ENCODE peak calls at places on chromosomes 16 and 17, in ten cellular contexts. M, W, E, L, O, Z, Q, D, I and B are unnamed samples.

GRCh38 chr17:30248786-30249185 is 13.3 kb upstream of the SLC6A4 start:
- DNase-seq in D (no peak), M (no peak), O (no peak), Z (no peak), L (no peak), E (no peak), W (peak; percentile 26), I (no peak), Q (no peak), B (peak; percentile 20)

GRCh38 chr16:85329059-85329812 is 217.0 kb upstream of the CIBAR2 start:
- DNase-seq in Q (no peak), M (no peak), O (no peak), I (peak; percentile 41), E (peak; percentile 68), L (peak; percentile 13), Z (no peak), W (no peak), D (peak; percentile 56), B (no peak)

GRCh38 chr16:9094008-9094846 is 2.8 kb downstream of the HAPSTR1 start:
- DNase-seq in E (no peak), D (no peak), O (no peak), Z (no peak), Q (no peak), L (no peak), I (no peak), M (no peak), W (no peak), B (no peak)

GRCh38 chr17:37182786-37183185 is 193.0 kb upstream of the C17orf78 start:
- DNase-seq in M (no peak), W (no peak), O (no peak), Q (no peak), Z (no peak), I (peak; percentile 15), E (no peak), D (no peak), L (peak; percentile 63), B (no peak)

GRCh38 chr16:24826096-24826690 is 19.6 kb upstream of the SLC5A11 start:
- DNase-seq in D (no peak), E (no peak), L (no peak), O (no peak), M (no peak), Z (no peak), W (no peak), Q (no peak), I (no peak), B (no peak)

GRCh38 chr16:11955713-11956123 is 9.3 kb upstream of the TNFRSF17 start:
- DNase-seq in D (no peak), Q (no peak), L (no peak), I (peak; percentile 98), M (no peak), E (no peak), Z (no peak), W (no peak), O (no peak), B (no peak)

GRCh38 chr16:25925466-25925865 is 233.7 kb downstream of the HS3ST4 start:
- DNase-seq in O (no peak), Z (no peak), Q (no peak), L (no peak), W (no peak), E (no peak), I (no peak), M (no peak), D (no peak), B (no peak)

GRCh38 chr17:62206550-62206949 is 141.5 kb upstream of the MED13 start:
- DNase-seq in I (no peak), E (no peak), D (no peak), M (no peak), Q (no peak), L (peak; percentile 38), W (no peak), Z (no peak), O (peak; percentile 57), B (no peak)

GRCh38 chr17:81243333-81243664 is 4.2 kb downstream of the NDUFAF8 start:
- DNase-seq in O (no peak), Z (no peak), E (no peak), L (no peak), Q (no peak), I (no peak), M (no peak), W (no peak), D (no peak), B (no peak)

GRCh38 chr17:81242421-81243332 is 3.6 kb downstream of the NDUFAF8 start:
- DNase-seq in M (no peak), D (no peak), E (no peak), Q (no peak), I (no peak), Z (no peak), O (no peak), W (no peak), L (no peak), B (no peak)

GRCh38 chr17:81245665-81246342 is 6.7 kb downstream of the NDUFAF8 start:
- DNase-seq in Z (no peak), L (no peak), I (no peak), E (no peak), O (no peak), M (no peak), D (no peak), Q (peak; percentile 24), W (no peak), B (no peak)

GRCh38 chr17:81245024-81245664 is 6.0 kb downstream of the NDUFAF8 start:
- DNase-seq in L (no peak), E (no peak), D (no peak), Q (no peak), W (no peak), Z (no peak), O (no peak), I (peak; percentile 47), M (no peak), B (no peak)

GRCh38 chr17:81244358-81245023 is 5.4 kb downstream of the NDUFAF8 start:
- DNase-seq in I (no peak), W (no peak), E (no peak), O (no peak), D (no peak), Q (peak; percentile 19), L (no peak), Z (no peak), M (no peak), B (no peak)
- TF ChIP-seq POLR2A in I (no peak), W (no peak), E (no peak), O (no peak), D (no peak), Q (no peak), L (peak; percentile 40), Z (peak; percentile 66), M (no peak), B (no peak)

DNA sequence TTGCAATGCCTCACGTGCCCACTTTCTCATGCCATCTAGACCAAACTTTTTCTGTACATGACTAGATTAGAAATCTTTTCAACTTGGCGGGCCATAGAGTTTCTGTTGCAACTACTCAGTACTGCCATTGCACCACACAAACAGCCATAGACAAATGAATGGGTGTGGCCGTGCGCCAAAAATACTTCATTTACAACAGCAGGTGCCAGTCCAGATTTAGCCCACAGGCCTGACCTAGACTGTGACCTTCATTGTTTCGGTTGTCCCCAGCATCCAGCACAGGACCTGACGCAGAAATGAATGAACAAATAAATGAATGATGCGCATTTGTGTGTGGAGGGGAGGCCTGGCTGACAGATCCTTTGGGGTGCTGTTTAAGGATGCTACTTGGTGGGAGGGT is 14.3 kb upstream of the PDK2 start:
- DNase-seq in Z (no peak), D (peak; percentile 53), I (no peak), E (peak; percentile 67), Q (peak; percentile 86), L (no peak), M (no peak), W (no peak), O (no peak), B (peak; percentile 92)
- H3K27ac ChIP-seq in Z (no peak overlapping the region), D (no peak overlapping the region), I (no peak overlapping the region), E (no peak overlapping the region), Q (no peak overlapping the region), L (no peak overlapping the region), M (no peak overlapping the region), W (no peak overlapping the region), O (no peak overlapping the region), B (peak overlapping the region; percentile 82)

GRCh38 chr16:75114179-75114945 is 2.2 kb downstream of the LDHD start:
- DNase-seq in M (no peak), Z (no peak), E (no peak), W (no peak), O (no peak), D (no peak), Q (peak; percentile 29), I (no peak), L (no peak), B (no peak)

GRCh38 chr16:75113541-75114121 is 2.9 kb downstream of the LDHD start:
- DNase-seq in Q (no peak), O (no peak), I (no peak), D (no peak), Z (no peak), L (no peak), M (no peak), E (no peak), W (no peak), B (no peak)

GRCh38 chr16:75116911-75117245 is 298 bp upstream of the LDHD start:
- DNase-seq in Z (no peak), L (no peak), E (no peak), W (no peak), D (no peak), O (no peak), I (no peak), M (no peak), Q (no peak), B (no peak)

GRCh38 chr16:75114946-75115825 is 1.4 kb downstream of the LDHD start:
- DNase-seq in L (no peak), Z (no peak), I (no peak), O (no peak), Q (peak; percentile 28), E (no peak), M (no peak), D (no peak), W (no peak), B (no peak)

DNA sequence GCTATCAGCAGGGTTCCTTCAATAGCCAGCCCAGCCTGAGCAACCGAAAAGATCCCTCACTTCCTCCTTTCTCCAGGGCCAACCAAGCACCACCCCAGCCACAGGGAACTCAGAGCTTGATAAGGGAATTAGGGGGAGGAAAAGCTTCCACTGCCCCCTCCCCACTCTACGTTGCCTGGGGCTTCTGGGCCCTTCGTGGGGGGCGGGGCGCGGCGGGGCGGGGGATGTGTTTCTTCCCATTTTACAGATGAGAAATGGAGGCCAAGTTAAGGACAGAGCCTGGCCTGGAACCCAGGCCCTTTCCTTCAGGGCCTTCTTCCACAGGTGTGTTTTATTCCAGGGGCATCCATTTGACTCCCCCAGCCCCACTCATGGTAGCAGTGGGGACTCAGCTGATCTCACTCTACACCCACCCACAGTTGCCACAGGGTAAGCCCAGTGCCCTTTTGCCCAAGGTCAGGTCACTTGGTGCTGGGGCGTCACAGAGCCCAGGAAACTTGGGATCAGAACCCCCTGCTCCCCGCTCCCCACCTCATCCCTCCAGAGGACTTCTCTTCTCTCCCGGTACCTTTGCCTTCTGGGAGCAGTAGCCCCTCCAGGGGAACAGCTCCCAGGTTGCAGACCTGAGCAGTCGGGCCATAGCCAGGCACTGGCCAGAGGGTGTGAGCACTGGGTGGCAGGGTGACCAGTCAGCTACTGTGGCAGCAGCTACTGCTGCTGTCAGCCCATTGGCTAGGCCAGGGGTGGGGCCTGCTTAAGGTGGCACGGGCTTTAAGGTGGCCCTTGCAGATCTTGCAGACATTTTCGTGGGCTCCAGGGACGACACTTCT is at the start of gene LDHD:
- DNase-seq in M (peak; percentile 82), L (peak; percentile 37), W (peak; percentile 95), D (peak; percentile 94), E (peak; percentile 90), I (no peak), Q (peak; percentile 93), O (no peak), Z (peak; percentile 74), B (peak; percentile 95)
- TF ChIP-seq POLR2A in M (peak; percentile 41), L (no peak), W (peak; percentile 96), D (peak; percentile 91), E (peak; percentile 96), I (no peak), Q (no peak), O (no peak), Z (no peak), B (peak; percentile 92)

DNA sequence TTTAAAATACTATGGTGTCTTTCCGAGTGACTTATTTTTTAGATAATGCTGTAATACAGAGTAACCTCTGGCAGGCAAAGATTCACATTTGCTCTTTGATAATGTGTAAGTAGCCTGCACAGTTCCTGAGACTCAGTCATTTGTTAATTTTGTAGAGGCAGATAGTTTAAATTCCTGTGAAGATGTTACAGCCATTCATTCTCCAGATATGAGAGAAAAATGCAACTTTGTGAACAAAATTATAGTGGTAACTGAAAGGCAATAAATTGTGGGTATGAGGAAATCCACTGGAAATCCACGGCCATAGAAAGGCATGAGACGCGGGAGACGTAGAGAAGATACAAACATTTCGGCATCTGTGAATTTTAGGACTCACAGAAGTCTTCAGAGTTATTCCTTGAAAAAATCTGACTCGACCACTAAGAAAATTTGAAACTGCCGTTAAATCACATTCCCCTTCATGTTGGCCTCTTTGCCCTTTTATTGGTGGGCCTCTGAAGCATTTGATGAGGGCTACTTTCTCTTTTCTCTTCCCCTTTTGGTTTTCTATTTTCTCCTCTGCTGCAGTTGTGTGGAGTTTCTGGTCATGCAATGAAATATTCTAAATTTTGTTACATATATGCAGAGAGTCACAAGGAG is 18.8 kb downstream of the HS3ST3A1 start:
- DNase-seq in Z (no peak), I (peak; percentile 60), D (no peak), W (no peak), L (no peak), O (no peak), M (no peak), E (no peak), Q (no peak), B (no peak)
- H3K27ac ChIP-seq in Z (peak overlapping the region; percentile 17), I (peak overlapping the region; percentile 73), D (no peak overlapping the region), W (no peak overlapping the region), L (no peak overlapping the region), O (no peak overlapping the region), M (no peak overlapping the region), E (no peak overlapping the region), Q (no peak overlapping the region), B (no peak overlapping the region)